ENCODE peak calls at places on chromosome 18, in six cellular contexts. I is astrocyte of the spinal cord, S is lung, K is A549, H is dorsolateral prefrontal cortex, V is SK-N-SH. Y is an unnamed sample.

GRCh38 chr18:44325903-44326650 is 354.6 kb upstream of the SETBP1 start:
- DNase-seq in I (peak), S (peak), K (peak), H (peak), V (peak), Y (peak)

GRCh38 chr18:35178260-35178659 is 62.6 kb upstream of the ZNF397 start:
- DNase-seq in I (peak), S (no peak), K (no peak), H (no peak), V (no peak), Y (peak)

GRCh38 chr18:5895300-5895885 is at the start of gene TMEM200C:
- DNase-seq in I (peak), S (no peak), K (no peak), H (no peak), V (peak), Y (no peak)

GRCh38 chr18:8217041-8217564 is 392.1 kb upstream of the RAB12 start:
- DNase-seq in I (peak), S (no peak), K (no peak), H (no peak), V (no peak), Y (peak)

GRCh38 chr18:23884712-23885375 is 129.7 kb upstream of the TTC39C start:
- DNase-seq in I (no peak), S (no peak), K (no peak), H (no peak), V (no peak), Y (no peak)

GRCh38 chr18:77008576-77009315 is 123.8 kb downstream of the MBP start:
- DNase-seq in I (no peak), S (no peak), K (no peak), H (peak), V (no peak), Y (no peak)

GRCh38 chr18:4060427-4061281 is 394.5 kb downstream of the DLGAP1 start:
- DNase-seq in I (peak), S (no peak), K (no peak), H (no peak), V (no peak), Y (no peak)

GRCh38 chr18:23779696-23780303 is 90.5 kb downstream of the LAMA3 start:
- DNase-seq in I (peak), S (no peak), K (peak), H (no peak), V (no peak), Y (peak)

GRCh38 chr18:31057917-31058316 is 15.4 kb upstream of the DSC3 start:
- DNase-seq in I (no peak), S (no peak), K (no peak), H (no peak), V (no peak), Y (no peak)

GRCh38 chr18:79062806-79063205 is 6.4 kb upstream of the ATP9B start:
- DNase-seq in I (no peak), S (no peak), K (no peak), H (no peak), V (no peak), Y (no peak)

GRCh38 chr18:9173770-9174233 is 37.2 kb downstream of the ANKRD12 start:
- DNase-seq in I (no peak), S (no peak), K (no peak), H (no peak), V (no peak), Y (no peak)

GRCh38 chr18:48545690-48546365 is 7.0 kb downstream of the CTIF start:
- DNase-seq in I (peak), S (peak), K (peak), H (peak), V (peak), Y (peak)

GRCh38 chr18:7568426-7568825 is 1.3 kb downstream of the PTPRM start:
- DNase-seq in I (peak), S (peak), K (no peak), H (no peak), V (peak), Y (no peak)

GRCh38 chr18:45670281-45670962 is 53.6 kb upstream of the SLC14A1 start:
- DNase-seq in I (no peak), S (no peak), K (no peak), H (no peak), V (no peak), Y (peak)

GRCh38 chr18:7023581-7023980 is 94.0 kb downstream of the LAMA1 start:
- DNase-seq in I (no peak), S (no peak), K (no peak), H (no peak), V (no peak), Y (no peak)

GRCh38 chr18:10122116-10122515 is 208.3 kb downstream of the VAPA start:
- DNase-seq in I (peak), S (no peak), K (no peak), H (no peak), V (no peak), Y (peak)

GRCh38 chr18:6610436-6610835 is 119.1 kb upstream of the ARHGAP28 start:
- DNase-seq in I (no peak), S (no peak), K (no peak), H (no peak), V (no peak), Y (no peak)

GRCh38 chr18:49573835-49574234 is 12.0 kb downstream of the LIPG start:
- DNase-seq in I (no peak), S (no peak), K (no peak), H (no peak), V (no peak), Y (peak)

GRCh38 chr18:24459772-24460171 is 665 bp upstream of the HRH4 start:
- DNase-seq in I (no peak), S (no peak), K (no peak), H (no peak), V (no peak), Y (peak)

GRCh38 chr18:3873698-3874495 is 423.9 kb downstream of the TGIF1 start:
- DNase-seq in I (no peak), S (no peak), K (no peak), H (no peak), V (no peak), Y (no peak)

DNA sequence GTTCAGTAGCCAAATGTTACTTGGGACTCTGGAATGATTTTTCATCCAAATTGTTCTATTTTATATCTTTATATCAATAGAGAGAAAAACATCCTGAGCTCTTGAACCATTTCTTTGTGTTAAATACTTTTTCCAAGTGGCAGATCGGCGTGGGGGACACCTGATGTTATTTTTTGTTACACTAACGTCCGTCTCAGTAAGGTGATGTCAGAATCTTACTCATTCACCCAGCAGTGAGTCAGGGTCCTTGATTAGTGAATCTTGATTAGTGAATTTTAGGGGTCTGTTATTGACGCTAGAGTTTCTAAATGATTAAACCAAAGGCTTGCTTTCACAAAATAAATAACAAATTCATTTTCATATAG is 1.7 kb downstream of the MIB1 start:
- DNase-seq in I (no peak), S (no peak), K (no peak), H (no peak), V (no peak), Y (peak)
- H3K4me3 ChIP-seq in I (peak), S (no peak), K (peak), H (peak), V (peak), Y (peak)

GRCh38 chr18:41767960-41768359 is 187.1 kb upstream of the PIK3C3 start:
- DNase-seq in I (peak), S (no peak), K (peak), H (no peak), V (peak), Y (peak)
- TF ChIP-seq CTCF in I (peak), S (no peak), K (no peak), H (no peak), V (peak), Y (peak)

GRCh38 chr18:54948350-54948837 is 10.9 kb downstream of the CCDC68 start:
- DNase-seq in I (no peak), S (no peak), K (peak), H (no peak), V (no peak), Y (no peak)

GRCh38 chr18:54947115-54947514 is 12.1 kb downstream of the CCDC68 start:
- DNase-seq in I (no peak), S (no peak), K (peak), H (no peak), V (no peak), Y (peak)

GRCh38 chr18:54942569-54942968 is 16.7 kb downstream of the CCDC68 start:
- DNase-seq in I (no peak), S (no peak), K (no peak), H (no peak), V (no peak), Y (no peak)

GRCh38 chr18:54946149-54946581 is 13.1 kb downstream of the CCDC68 start:
- DNase-seq in I (no peak), S (peak), K (peak), H (no peak), V (no peak), Y (peak)

GRCh38 chr18:54945726-54946125 is 13.5 kb downstream of the CCDC68 start:
- DNase-seq in I (no peak), S (no peak), K (no peak), H (no peak), V (no peak), Y (no peak)
- H3K4me3 ChIP-seq in I (no peak), S (no peak), K (peak), H (no peak), V (no peak), Y (peak)

GRCh38 chr18:12890500-12890899 is 6.5 kb upstream of the PTPN2 start:
- DNase-seq in I (no peak), S (no peak), K (peak), H (no peak), V (no peak), Y (peak)
- TF ChIP-seq CTCF in I (peak), S (no peak), K (no peak), H (no peak), V (peak), Y (peak)

DNA sequence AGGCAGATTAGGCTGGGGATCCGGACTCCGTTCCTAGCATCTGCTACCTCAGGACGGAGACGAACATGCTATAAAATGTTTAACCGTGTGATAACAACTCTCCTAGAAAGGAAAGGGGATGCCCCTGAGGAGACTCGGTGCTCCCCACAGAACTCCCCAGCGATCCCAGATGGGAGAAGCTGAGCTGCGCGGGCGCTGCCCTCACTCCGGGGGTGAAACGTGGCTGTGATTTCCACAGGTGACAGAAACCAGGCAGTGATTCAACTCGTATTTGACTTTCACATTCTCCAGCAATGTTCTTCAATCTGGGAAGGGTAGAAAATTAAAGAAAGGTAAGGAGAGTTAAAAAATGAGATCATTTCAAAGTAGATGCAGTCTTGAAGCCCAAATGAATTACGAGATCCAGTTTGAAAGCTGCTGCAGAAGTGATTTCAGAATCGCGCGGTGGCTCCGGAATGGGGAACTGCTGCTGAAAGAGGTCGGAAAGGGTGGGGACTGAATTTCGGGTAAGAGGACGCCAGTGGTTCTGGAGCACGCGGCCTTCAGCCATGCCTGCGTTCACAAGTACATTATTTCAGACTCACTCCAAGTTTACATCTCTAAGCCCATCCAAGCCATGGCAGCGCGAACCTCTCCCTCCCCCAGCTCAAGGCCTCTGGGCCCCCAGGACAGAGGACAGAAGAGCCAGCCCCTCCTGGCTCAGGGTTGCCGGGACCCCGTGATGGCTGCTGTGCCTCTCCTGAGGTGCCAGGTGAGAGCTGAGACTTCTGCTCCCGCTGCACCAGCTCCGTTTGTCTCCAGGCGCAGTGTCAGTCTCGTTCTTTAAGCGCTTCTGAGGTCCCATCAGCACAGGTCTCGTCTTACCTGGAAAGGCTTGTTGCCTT is 39.5 kb downstream of the ADNP2 start:
- DNase-seq in I (no peak), S (no peak), K (no peak), H (no peak), V (no peak), Y (peak)
- H3K4me3 ChIP-seq in I (peak), S (peak), K (peak), H (peak), V (peak), Y (peak)

DNA sequence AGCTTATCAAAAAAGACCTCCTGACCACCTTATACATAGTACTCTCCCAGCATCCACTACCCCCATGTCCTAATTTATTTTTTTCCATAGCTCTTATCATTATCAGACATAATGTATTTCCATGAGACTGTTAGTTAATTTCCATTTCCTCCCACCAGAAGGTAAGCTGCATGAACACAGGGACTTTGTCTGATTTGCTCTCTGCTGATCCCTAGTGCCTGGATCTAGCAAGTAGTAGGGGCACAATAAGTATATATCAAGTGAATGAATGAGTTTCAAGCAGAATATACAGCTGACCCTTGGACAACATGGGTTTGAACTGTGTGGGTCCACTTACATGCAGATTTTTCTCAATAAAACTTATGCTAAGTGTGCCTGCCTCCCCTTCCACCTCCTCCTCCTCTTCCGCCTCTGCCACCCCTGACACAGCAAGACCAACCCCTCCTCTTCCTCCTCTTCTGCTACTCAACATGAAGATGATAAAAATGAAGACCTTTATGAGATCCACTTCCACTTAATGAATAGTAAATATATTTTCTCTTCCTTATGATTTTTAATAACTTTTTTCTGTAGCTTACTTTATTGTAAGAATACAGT is 53.8 kb downstream of the CTAGE1 start:
- DNase-seq in I (no peak), S (no peak), K (no peak), H (no peak), V (no peak), Y (peak)
- TF ChIP-seq CTCF in I (peak), S (peak), K (no peak), H (no peak), V (no peak), Y (peak)

GRCh38 chr18:57437433-57437781 is 2.2 kb downstream of the ONECUT2 start:
- DNase-seq in I (no peak), S (no peak), K (peak), H (no peak), V (peak), Y (no peak)
- H3K4me3 ChIP-seq in I (no peak), S (no peak), K (peak), H (peak), V (peak), Y (no peak)

GRCh38 chr18:2847341-2848144 is 737 bp downstream of the EMILIN2 start:
- DNase-seq in I (peak), S (no peak), K (no peak), H (no peak), V (peak), Y (peak)
- TF ChIP-seq CTCF in I (no peak), S (no peak), K (no peak), H (no peak), V (no peak), Y (no peak)

Y was measured in fibroblast of pulmonary artery.